ENCODE peak calls at places on chromosome 4, in eight cellular contexts. One of them, this sample, is unnamed.
A peak's percentile ranks its signal among the peaks of the same experiment; 100 is the strongest.

GRCh38 chr4:140260227-140260626 is 106.2 kb upstream of the MAML3 start:
- DNase-seq in heart right ventricle: no peak
- DNase-seq in dorsolateral prefrontal cortex: no peak
- DNase-seq in Right ventricle myocardium superior: no peak
- DNase-seq in epithelial cell of esophagus: peak; percentile 92
- DNase-seq in AG20443: peak; percentile 75
- DNase-seq in activated CD4-positive, alpha-beta T cell treated with anti-CD3 and anti-CD28 coated beads for 36 hours: no peak
- DNase-seq in fibroblast of lung: peak; percentile 87
- DNase-seq in this sample: no peak

GRCh38 chr4:100430441-100430840 is 87.4 kb downstream of the EMCN start:
- DNase-seq in heart right ventricle: no peak
- DNase-seq in dorsolateral prefrontal cortex: no peak
- DNase-seq in Right ventricle myocardium superior: no peak
- DNase-seq in epithelial cell of esophagus: no peak
- DNase-seq in AG20443: no peak
- DNase-seq in activated CD4-positive, alpha-beta T cell treated with anti-CD3 and anti-CD28 coated beads for 36 hours: no peak
- DNase-seq in fibroblast of lung: no peak
- DNase-seq in this sample: no peak

GRCh38 chr4:39362827-39363226 is 3.3 kb downstream of the RFC1 start:
- DNase-seq in heart right ventricle: no peak
- DNase-seq in dorsolateral prefrontal cortex: no peak
- DNase-seq in Right ventricle myocardium superior: no peak
- DNase-seq in epithelial cell of esophagus: no peak
- DNase-seq in AG20443: no peak
- DNase-seq in activated CD4-positive, alpha-beta T cell treated with anti-CD3 and anti-CD28 coated beads for 36 hours: no peak
- DNase-seq in fibroblast of lung: peak; percentile 79
- DNase-seq in this sample: no peak

GRCh38 chr4:119025440-119025839 is 110.2 kb upstream of the MYOZ2 start:
- DNase-seq in heart right ventricle: no peak
- DNase-seq in dorsolateral prefrontal cortex: no peak
- DNase-seq in Right ventricle myocardium superior: no peak
- DNase-seq in epithelial cell of esophagus: peak; percentile 90
- DNase-seq in AG20443: peak; percentile 36
- DNase-seq in activated CD4-positive, alpha-beta T cell treated with anti-CD3 and anti-CD28 coated beads for 36 hours: no peak
- DNase-seq in fibroblast of lung: peak; percentile 62
- DNase-seq in this sample: no peak

GRCh38 chr4:15164571-15164970 is 162.3 kb downstream of the CPEB2 start:
- DNase-seq in heart right ventricle: no peak
- DNase-seq in dorsolateral prefrontal cortex: no peak
- DNase-seq in Right ventricle myocardium superior: no peak
- DNase-seq in epithelial cell of esophagus: peak; percentile 57
- DNase-seq in AG20443: no peak
- DNase-seq in activated CD4-positive, alpha-beta T cell treated with anti-CD3 and anti-CD28 coated beads for 36 hours: no peak
- DNase-seq in fibroblast of lung: no peak
- DNase-seq in this sample: no peak

GRCh38 chr4:1449833-1450741 is 43.8 kb upstream of the NKX1-1 start:
- DNase-seq in heart right ventricle: no peak
- DNase-seq in dorsolateral prefrontal cortex: no peak
- DNase-seq in Right ventricle myocardium superior: no peak
- DNase-seq in epithelial cell of esophagus: no peak
- DNase-seq in AG20443: no peak
- DNase-seq in activated CD4-positive, alpha-beta T cell treated with anti-CD3 and anti-CD28 coated beads for 36 hours: no peak
- DNase-seq in fibroblast of lung: no peak
- DNase-seq in this sample: no peak

GRCh38 chr4:38150021-38150671 is 189.9 kb downstream of the PTTG2 start:
- DNase-seq in heart right ventricle: no peak
- DNase-seq in dorsolateral prefrontal cortex: no peak
- DNase-seq in Right ventricle myocardium superior: no peak
- DNase-seq in epithelial cell of esophagus: no peak
- DNase-seq in AG20443: peak; percentile 36
- DNase-seq in activated CD4-positive, alpha-beta T cell treated with anti-CD3 and anti-CD28 coated beads for 36 hours: no peak
- DNase-seq in fibroblast of lung: peak; percentile 95
- DNase-seq in this sample: no peak

GRCh38 chr4:78174931-78175330 is 117.8 kb downstream of the FRAS1 start:
- DNase-seq in heart right ventricle: no peak
- DNase-seq in dorsolateral prefrontal cortex: no peak
- DNase-seq in Right ventricle myocardium superior: no peak
- DNase-seq in epithelial cell of esophagus: no peak
- DNase-seq in AG20443: no peak
- DNase-seq in activated CD4-positive, alpha-beta T cell treated with anti-CD3 and anti-CD28 coated beads for 36 hours: no peak
- DNase-seq in fibroblast of lung: no peak
- DNase-seq in this sample: no peak

GRCh38 chr4:24561438-24562139 is 22.8 kb downstream of the DHX15 start:
- DNase-seq in heart right ventricle: no peak
- DNase-seq in dorsolateral prefrontal cortex: no peak
- DNase-seq in Right ventricle myocardium superior: no peak
- DNase-seq in epithelial cell of esophagus: no peak
- DNase-seq in AG20443: no peak
- DNase-seq in activated CD4-positive, alpha-beta T cell treated with anti-CD3 and anti-CD28 coated beads for 36 hours: no peak
- DNase-seq in fibroblast of lung: no peak
- DNase-seq in this sample: no peak

GRCh38 chr4:69707807-69708206 is 52.6 kb downstream of the SULT1B1 start:
- DNase-seq in heart right ventricle: no peak
- DNase-seq in dorsolateral prefrontal cortex: no peak
- DNase-seq in Right ventricle myocardium superior: no peak
- DNase-seq in epithelial cell of esophagus: peak; percentile 87
- DNase-seq in AG20443: no peak
- DNase-seq in activated CD4-positive, alpha-beta T cell treated with anti-CD3 and anti-CD28 coated beads for 36 hours: no peak
- DNase-seq in fibroblast of lung: no peak
- DNase-seq in this sample: no peak

GRCh38 chr4:6114181-6114580 is 86.2 kb downstream of the JAKMIP1 start:
- DNase-seq in heart right ventricle: no peak
- DNase-seq in dorsolateral prefrontal cortex: no peak
- DNase-seq in Right ventricle myocardium superior: no peak
- DNase-seq in epithelial cell of esophagus: no peak
- DNase-seq in AG20443: no peak
- DNase-seq in activated CD4-positive, alpha-beta T cell treated with anti-CD3 and anti-CD28 coated beads for 36 hours: no peak
- DNase-seq in fibroblast of lung: no peak
- DNase-seq in this sample: peak; percentile 1

GRCh38 chr4:82017680-82018079 is 356.1 kb downstream of the HNRNPD start:
- DNase-seq in heart right ventricle: no peak
- DNase-seq in dorsolateral prefrontal cortex: no peak
- DNase-seq in Right ventricle myocardium superior: no peak
- DNase-seq in epithelial cell of esophagus: peak; percentile 65
- DNase-seq in AG20443: peak; percentile 17
- DNase-seq in activated CD4-positive, alpha-beta T cell treated with anti-CD3 and anti-CD28 coated beads for 36 hours: no peak
- DNase-seq in fibroblast of lung: peak; percentile 21
- DNase-seq in this sample: no peak

GRCh38 chr4:142331646-142332045 is 514.5 kb downstream of the INPP4B start:
- DNase-seq in heart right ventricle: no peak
- DNase-seq in dorsolateral prefrontal cortex: no peak
- DNase-seq in Right ventricle myocardium superior: no peak
- DNase-seq in epithelial cell of esophagus: no peak
- DNase-seq in AG20443: peak; percentile 34
- DNase-seq in activated CD4-positive, alpha-beta T cell treated with anti-CD3 and anti-CD28 coated beads for 36 hours: no peak
- DNase-seq in fibroblast of lung: peak; percentile 81
- DNase-seq in this sample: no peak

GRCh38 chr4:5988086-5988845 is 30.0 kb downstream of the C4orf50 start:
- DNase-seq in heart right ventricle: no peak
- DNase-seq in dorsolateral prefrontal cortex: no peak
- DNase-seq in Right ventricle myocardium superior: no peak
- DNase-seq in epithelial cell of esophagus: no peak
- DNase-seq in AG20443: no peak
- DNase-seq in activated CD4-positive, alpha-beta T cell treated with anti-CD3 and anti-CD28 coated beads for 36 hours: no peak
- DNase-seq in fibroblast of lung: no peak
- DNase-seq in this sample: no peak

GRCh38 chr4:85953651-85954018 is 406.2 kb downstream of the MAPK10 start:
- DNase-seq in heart right ventricle: no peak
- DNase-seq in dorsolateral prefrontal cortex: no peak
- DNase-seq in Right ventricle myocardium superior: no peak
- DNase-seq in epithelial cell of esophagus: peak; percentile 83
- DNase-seq in AG20443: peak; percentile 36
- DNase-seq in activated CD4-positive, alpha-beta T cell treated with anti-CD3 and anti-CD28 coated beads for 36 hours: no peak
- DNase-seq in fibroblast of lung: peak; percentile 51
- DNase-seq in this sample: no peak

GRCh38 chr4:46933686-46934085 is 24.6 kb upstream of the COX7B2 start:
- DNase-seq in heart right ventricle: no peak
- DNase-seq in dorsolateral prefrontal cortex: no peak
- DNase-seq in Right ventricle myocardium superior: no peak
- DNase-seq in epithelial cell of esophagus: peak; percentile 55
- DNase-seq in AG20443: no peak
- DNase-seq in activated CD4-positive, alpha-beta T cell treated with anti-CD3 and anti-CD28 coated beads for 36 hours: no peak
- DNase-seq in fibroblast of lung: no peak
- DNase-seq in this sample: no peak

GRCh38 chr4:55706526-55706925 is 70.4 kb upstream of the NMU start:
- DNase-seq in heart right ventricle: no peak
- DNase-seq in dorsolateral prefrontal cortex: no peak
- DNase-seq in Right ventricle myocardium superior: no peak
- DNase-seq in epithelial cell of esophagus: no peak
- DNase-seq in AG20443: no peak
- DNase-seq in activated CD4-positive, alpha-beta T cell treated with anti-CD3 and anti-CD28 coated beads for 36 hours: no peak
- DNase-seq in fibroblast of lung: no peak
- DNase-seq in this sample: no peak